ENCODE peak calls at places on chromosomes 16 and 17, in four cellular contexts. H is AG10803, X is HFFc6, A is substantia nigra. K is an unnamed sample.

GRCh38 chr17:27446569-27447301 is 9.5 kb upstream of the KSR1 start:
- DNase-seq in X (peak; percentile 66), H (peak; percentile 84), A (no peak), K (no peak)

GRCh38 chr17:73191443-73192218 is 1.2 kb upstream of the COG1 start:
- DNase-seq in H (peak; percentile 67), X (peak; percentile 59), A (peak; percentile 66), K (peak; percentile 78)

GRCh38 chr16:740764-741505 is at the start of gene CIAO3:
- DNase-seq in H (peak; percentile 90), X (peak; percentile 85), A (peak; percentile 93), K (no peak)

GRCh38 chr17:52283872-52284271 is 125.4 kb upstream of the CA10 start:
- DNase-seq in X (no peak), H (no peak), A (no peak), K (no peak)

GRCh38 chr16:3999890-4000325 is 116.3 kb downstream of the ADCY9 start:
- DNase-seq in H (peak; percentile 43), A (no peak), X (no peak), K (no peak)

GRCh38 chr16:27174007-27174406 is 29.3 kb upstream of the KDM8 start:
- DNase-seq in X (no peak), H (no peak), A (peak; percentile 44), K (no peak)

GRCh38 chr17:77160032-77160876 is 19.5 kb downstream of the SEC14L1 start:
- DNase-seq in X (no peak), A (no peak), H (peak; percentile 31), K (no peak)

GRCh38 chr17:33202796-33203195 is 90.3 kb downstream of the ASIC2 start:
- DNase-seq in H (no peak), A (no peak), X (no peak), K (no peak)